ENCODE peak calls at places on chromosomes 2 and 18, in six cellular contexts. O is IMR-90, S is mesendoderm, C is neuronal stem cell, I is trophoblast cell, R is H1. V is an unnamed sample.

GRCh38 chr18:28541276-28541930 is 364.5 kb upstream of the CDH2 start:
- DNase-seq in O (no peak), S (peak), C (no peak), R (no peak), I (no peak), V (peak)

GRCh38 chr2:36805635-36806224 is 109.2 kb downstream of the VIT start:
- DNase-seq in I (no peak), O (no peak), S (no peak), R (no peak), C (no peak), V (no peak)

GRCh38 chr2:178796079-178796677 is 11.0 kb downstream of the TTN start:
- DNase-seq in S (no peak), O (peak), R (no peak), I (no peak), C (peak), V (peak)

GRCh38 chr2:164485541-164485940 is 135.7 kb downstream of the GRB14 start:
- DNase-seq in R (no peak), C (no peak), O (no peak), I (no peak), S (no peak), V (peak)

GRCh38 chr2:43127208-43127940 is 99.0 kb downstream of the ZFP36L2 start:
- DNase-seq in R (peak), S (peak), O (no peak), C (no peak), I (peak), V (no peak)

GRCh38 chr2:118255771-118256372 is 167.6 kb downstream of the INSIG2 start:
- DNase-seq in C (peak), R (peak), O (no peak), I (no peak), S (peak), V (no peak)

GRCh38 chr2:8822218-8822617 is 15.2 kb downstream of the KIDINS220 start:
- DNase-seq in R (no peak), O (peak), S (no peak), C (no peak), I (peak), V (peak)

GRCh38 chr2:23698733-23699391 is 228.1 kb downstream of the ATAD2B start:
- DNase-seq in S (peak), I (no peak), C (no peak), O (peak), R (no peak), V (peak)

GRCh38 chr2:196119926-196120325 is 51.3 kb upstream of the DNAH7 start:
- DNase-seq in R (no peak), C (no peak), S (no peak), O (no peak), I (no peak), V (no peak)

GRCh38 chr2:219421323-219421722 is 3.1 kb downstream of the DES start:
- DNase-seq in C (no peak), S (no peak), I (no peak), R (no peak), O (no peak), V (no peak)

GRCh38 chr2:101961287-101962242 is 30.2 kb upstream of the IL1R2 start:
- DNase-seq in R (no peak), O (peak), S (peak), I (peak), C (no peak), V (peak)

GRCh38 chr2:233481368-233482142 is 85.0 kb downstream of the USP40 start:
- DNase-seq in S (no peak), O (no peak), C (no peak), I (no peak), R (no peak), V (no peak)

GRCh38 chr2:85668009-85668856 is at the start of gene SFTPB:
- DNase-seq in O (peak), S (no peak), C (no peak), R (no peak), I (no peak), V (no peak)
- H3K4me2 ChIP-seq in O (no peak), S (no peak), C (no peak), R (no peak), I (no peak), V (no peak)

GRCh38 chr2:29880084-29880483 is 41.3 kb downstream of the ALK start:
- DNase-seq in C (no peak), S (no peak), O (no peak), R (no peak), I (no peak), V (no peak)

GRCh38 chr2:29879456-29879855 is 41.9 kb downstream of the ALK start:
- DNase-seq in O (no peak), C (no peak), S (no peak), I (no peak), R (no peak), V (no peak)

GRCh38 chr2:29878898-29879297 is 42.5 kb downstream of the ALK start:
- DNase-seq in I (no peak), O (no peak), S (no peak), C (no peak), R (no peak), V (no peak)

DNA sequence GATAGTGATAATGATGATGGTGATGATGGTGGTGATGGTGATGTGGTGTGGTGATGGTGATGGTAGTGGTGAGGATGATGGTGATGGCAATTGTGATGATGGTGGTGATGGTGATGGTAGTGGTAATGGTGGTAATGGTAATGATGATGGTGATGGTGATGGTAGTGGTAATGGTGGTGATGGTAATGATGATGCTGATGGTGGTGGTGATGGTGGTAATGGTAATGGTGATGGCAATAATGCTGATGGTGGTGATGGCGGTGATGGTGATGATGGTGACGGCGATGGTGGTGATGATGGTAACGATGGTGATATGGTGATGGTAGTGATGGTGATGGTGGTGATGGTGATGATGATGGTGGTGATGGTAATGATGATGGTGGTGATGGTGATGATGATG is 45.0 kb downstream of the ALK start:
- DNase-seq in R (no peak), I (no peak), S (no peak), C (no peak), O (no peak), V (no peak)
- H3K23ac ChIP-seq in R (no peak), I (no peak), S (no peak), C (peak), O (no peak), V (no peak)

DNA sequence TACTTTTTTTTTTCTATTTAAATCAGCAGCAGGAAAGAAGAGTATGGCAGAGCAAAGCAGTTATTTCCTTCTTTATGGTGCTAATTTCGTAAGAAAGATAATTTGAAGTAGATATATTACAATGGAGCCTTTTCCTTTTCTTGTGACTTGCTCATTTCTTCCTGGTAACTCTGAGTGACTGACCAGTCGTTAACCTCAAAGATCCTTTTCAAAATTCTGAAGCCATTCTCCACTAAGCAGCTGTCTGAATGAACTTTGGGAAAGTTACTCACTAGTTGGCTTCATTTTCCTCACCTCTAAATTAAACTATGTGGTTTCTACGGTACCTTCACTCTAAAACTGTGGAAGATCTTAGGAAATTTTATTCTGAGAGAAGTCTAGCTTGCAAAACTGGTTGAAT is 24.7 kb downstream of the AFTPH start:
- DNase-seq in C (no peak), R (no peak), O (no peak), S (no peak), I (no peak), V (no peak)
- H3K4me3 ChIP-seq in C (no peak), R (no peak), O (no peak), S (no peak), I (no peak), V (no peak)

GRCh38 chr2:145750074-145750473 is 1230.2 kb upstream of the ZEB2 start:
- DNase-seq in R (no peak), O (no peak), S (no peak), I (no peak), C (no peak), V (no peak)
- H3K4me2 ChIP-seq in R (no peak), O (no peak), S (no peak), I (no peak), C (no peak), V (no peak)

GRCh38 chr18:35573531-35573930 is 8.0 kb upstream of the GALNT1 start:
- DNase-seq in I (no peak), C (no peak), R (no peak), S (no peak), O (no peak), V (no peak)

GRCh38 chr18:35581555-35582309 is at the start of gene GALNT1:
- DNase-seq in I (no peak), R (peak), C (peak), O (peak), S (no peak), V (peak)

GRCh38 chr18:35580748-35581534 is 599 bp upstream of the GALNT1 start:
- DNase-seq in O (peak), R (peak), C (peak), I (peak), S (peak), V (peak)

GRCh38 chr18:35578481-35578880 is 3.1 kb upstream of the GALNT1 start:
- DNase-seq in R (no peak), O (peak), S (no peak), C (no peak), I (no peak), V (no peak)

DNA sequence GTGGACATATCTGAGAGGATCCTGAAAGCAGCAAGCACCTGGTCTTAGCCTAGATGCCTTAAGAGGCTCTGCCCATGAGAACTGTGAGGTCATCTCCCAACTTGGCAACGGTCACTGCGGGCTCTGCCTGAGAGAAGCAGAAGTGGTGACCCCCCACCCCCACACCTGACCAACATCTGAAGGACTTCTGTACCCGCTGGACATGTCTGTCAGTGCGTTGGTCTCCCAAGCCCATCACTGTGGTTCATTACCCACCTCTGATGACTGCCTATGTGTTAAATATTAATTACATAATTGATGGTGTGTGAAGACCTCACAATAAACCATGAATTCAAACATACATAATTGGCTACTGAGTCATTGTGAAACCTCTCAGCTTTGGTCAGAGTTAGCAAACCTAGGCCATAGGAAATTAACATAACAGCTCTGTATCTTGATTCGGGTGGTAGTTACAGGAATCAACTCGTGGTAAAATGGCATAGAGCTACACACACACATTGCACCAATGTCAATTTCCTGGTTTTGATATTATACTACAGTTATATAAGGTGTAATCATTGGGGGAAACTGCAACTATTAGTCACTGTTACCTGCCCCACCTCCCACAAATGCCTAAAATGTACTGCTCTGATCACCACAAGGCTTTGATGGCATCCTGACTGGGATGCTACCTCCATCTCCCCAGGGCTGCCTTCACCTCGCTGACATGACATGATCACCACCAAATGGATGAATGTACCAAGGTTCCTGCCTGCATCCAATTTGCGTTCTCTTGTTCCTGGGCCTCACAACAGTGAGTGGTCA is 4.3 kb upstream of the GALNT1 start:
- DNase-seq in I (no peak), R (no peak), C (no peak), S (no peak), O (no peak), V (no peak)
- H3K23ac ChIP-seq in I (no peak), R (peak), C (no peak), S (no peak), O (no peak), V (no peak)

GRCh38 chr18:79401494-79402208 is 5.9 kb downstream of the NFATC1 start:
- DNase-seq in O (no peak), I (no peak), R (no peak), S (no peak), C (no peak), V (no peak)
- H3K4me3 ChIP-seq in O (no peak), I (peak), R (no peak), S (no peak), C (no peak), V (no peak)

DNA sequence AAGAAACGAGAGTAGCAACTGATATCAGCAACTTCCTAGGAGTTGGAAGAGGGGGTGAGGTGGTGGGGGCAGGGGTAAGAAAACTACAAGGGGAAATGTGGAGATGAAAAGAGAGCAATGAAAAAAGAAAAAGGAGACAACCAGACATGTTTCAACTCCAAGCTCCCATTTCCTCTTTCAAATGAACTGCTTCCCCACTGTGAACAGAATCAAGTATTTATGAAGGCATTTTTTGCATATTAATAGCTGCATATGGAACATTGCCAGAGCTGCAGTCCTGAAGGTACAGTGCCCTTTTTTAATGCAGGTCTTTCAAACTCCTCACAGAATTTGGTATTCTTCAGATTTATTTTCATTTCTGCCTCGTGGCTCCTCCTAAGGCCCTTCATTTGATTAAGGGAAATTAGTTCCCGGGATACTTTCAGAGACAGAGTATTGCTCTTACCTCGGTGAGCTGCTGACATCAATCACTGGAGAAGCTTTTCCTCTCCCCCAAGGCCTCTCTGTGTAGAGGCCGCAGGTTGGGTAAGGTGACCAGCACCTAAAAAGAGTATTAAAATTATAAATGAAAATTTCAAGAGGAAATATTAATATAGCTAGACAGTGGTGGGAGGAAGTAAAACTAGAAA is 68.4 kb downstream of the KIAA2012 start:
- DNase-seq in O (no peak), I (no peak), S (no peak), R (no peak), C (no peak), V (no peak)
- H3K4me2 ChIP-seq in O (no peak), I (no peak), S (no peak), R (no peak), C (no peak), V (no peak)

V was measured in mesenchymal stem cell.